ENCODE peak calls at places on chromosomes 13 and 19, in four cellular contexts. S is immature natural killer cell; U is astrocyte of the spinal cord; A is activated gamma-delta T cell treated with anti-CD3 and anti-CD28 coated beads, Interleukin-2, amount 50 U/mL, for 16 hours. H is an unnamed sample.

GRCh38 chr13:62418872-62419271 is 1003.2 kb upstream of the PCDH20 start:
- DNase-seq in S (no peak), U (peak), A (no peak), H (no peak)

GRCh38 chr19:51572908-51573307 is 1.8 kb downstream of the ZNF175 start:
- DNase-seq in S (no peak), U (peak), A (no peak), H (no peak)

GRCh38 chr13:46569471-46569870 is 16.5 kb downstream of the LRCH1 start:
- DNase-seq in S (no peak), U (no peak), A (no peak), H (no peak)

GRCh38 chr19:49637865-49638350 is 2.0 kb downstream of the RRAS start:
- DNase-seq in S (no peak), U (peak), A (no peak), H (no peak)

GRCh38 chr13:107866666-107867623 is 348.4 kb downstream of the LIG4 start:
- DNase-seq in S (no peak), U (peak), A (no peak), H (no peak)

GRCh38 chr13:62209539-62209938 is 793.9 kb upstream of the PCDH20 start:
- DNase-seq in S (no peak), U (no peak), A (no peak), H (no peak)

GRCh38 chr13:99390601-99391000 is 83.4 kb upstream of the GPR183 start:
- DNase-seq in S (no peak), U (no peak), A (no peak), H (no peak)

GRCh38 chr19:16654621-16655020 is 5.3 kb downstream of the SMIM7 start:
- DNase-seq in S (no peak), U (no peak), A (no peak), H (no peak)

GRCh38 chr13:41231025-41231677 is 32.2 kb downstream of the MTRF1 start:
- DNase-seq in S (no peak), U (no peak), A (no peak), H (no peak)

H was measured in GM19239.